ENCODE peak calls at places on chromosome 6, in seven cellular contexts. J is A549, F is brain microvascular endothelial cell, K is keratinocyte, U is tibial nerve, Q is PC-3, M is A673. E is an unnamed sample.

GRCh38 chr6:169556758-169557505 is 144.9 kb downstream of the WDR27 start:
- DNase-seq in J (no peak), F (no peak), K (no peak), U (no peak), Q (no peak), M (no peak), E (no peak)

GRCh38 chr6:169997930-169998218 is 246.5 kb downstream of the ERMARD start:
- DNase-seq in J (no peak), F (no peak), K (no peak), U (no peak), Q (no peak), M (no peak), E (no peak)

GRCh38 chr6:12570461-12571030 is 146.0 kb upstream of the PHACTR1 start:
- DNase-seq in J (no peak), F (no peak), K (no peak), U (no peak), Q (peak), M (no peak), E (no peak)

GRCh38 chr6:55069132-55069781 is 105.1 kb upstream of the HCRTR2 start:
- DNase-seq in J (peak), F (peak), K (no peak), U (no peak), Q (peak), M (peak), E (peak)

GRCh38 chr6:159184559-159184958 is 15.4 kb downstream of the FNDC1 start:
- DNase-seq in J (no peak), F (no peak), K (no peak), U (no peak), Q (no peak), M (no peak), E (no peak)

GRCh38 chr6:111673086-111673485 is 67.4 kb upstream of the TRAF3IP2 start:
- DNase-seq in J (no peak), F (no peak), K (no peak), U (no peak), Q (no peak), M (no peak), E (no peak)

GRCh38 chr6:137543114-137543513 is 48.9 kb upstream of the OLIG3 start:
- DNase-seq in J (no peak), F (no peak), K (no peak), U (no peak), Q (no peak), M (no peak), E (no peak)

GRCh38 chr6:106163966-106164877 is 78.1 kb downstream of the PRDM1 start:
- DNase-seq in J (no peak), F (peak), K (no peak), U (no peak), Q (no peak), M (no peak), E (no peak)

GRCh38 chr6:71599366-71599765 is 287.0 kb upstream of the RIMS1 start:
- DNase-seq in J (no peak), F (no peak), K (no peak), U (no peak), Q (no peak), M (no peak), E (no peak)

GRCh38 chr6:57089265-57089664 is 723 bp upstream of the ZNF451 start:
- DNase-seq in J (no peak), F (no peak), K (no peak), U (no peak), Q (peak), M (no peak), E (no peak)
- H3K4me3 ChIP-seq in J (peak), F (peak), K (no peak), U (peak), Q (peak), M (peak), E (peak)

GRCh38 chr6:109482913-109483743 is at the start of gene ZBTB24:
- DNase-seq in J (peak), F (peak), K (peak), U (peak), Q (peak), M (peak), E (peak)
- TF ChIP-seq CTCF in J (no peak), F (no peak), K (no peak), U (peak), Q (no peak), M (no peak), E (peak)

GRCh38 chr6:44109212-44109611 is 18.0 kb downstream of the MRPL14 start:
- DNase-seq in J (no peak), F (no peak), K (no peak), U (no peak), Q (no peak), M (no peak), E (no peak)
- H3K27ac ChIP-seq in J (no peak), F (no peak), K (no peak), U (no peak), Q (no peak), M (no peak), E (no peak)

DNA sequence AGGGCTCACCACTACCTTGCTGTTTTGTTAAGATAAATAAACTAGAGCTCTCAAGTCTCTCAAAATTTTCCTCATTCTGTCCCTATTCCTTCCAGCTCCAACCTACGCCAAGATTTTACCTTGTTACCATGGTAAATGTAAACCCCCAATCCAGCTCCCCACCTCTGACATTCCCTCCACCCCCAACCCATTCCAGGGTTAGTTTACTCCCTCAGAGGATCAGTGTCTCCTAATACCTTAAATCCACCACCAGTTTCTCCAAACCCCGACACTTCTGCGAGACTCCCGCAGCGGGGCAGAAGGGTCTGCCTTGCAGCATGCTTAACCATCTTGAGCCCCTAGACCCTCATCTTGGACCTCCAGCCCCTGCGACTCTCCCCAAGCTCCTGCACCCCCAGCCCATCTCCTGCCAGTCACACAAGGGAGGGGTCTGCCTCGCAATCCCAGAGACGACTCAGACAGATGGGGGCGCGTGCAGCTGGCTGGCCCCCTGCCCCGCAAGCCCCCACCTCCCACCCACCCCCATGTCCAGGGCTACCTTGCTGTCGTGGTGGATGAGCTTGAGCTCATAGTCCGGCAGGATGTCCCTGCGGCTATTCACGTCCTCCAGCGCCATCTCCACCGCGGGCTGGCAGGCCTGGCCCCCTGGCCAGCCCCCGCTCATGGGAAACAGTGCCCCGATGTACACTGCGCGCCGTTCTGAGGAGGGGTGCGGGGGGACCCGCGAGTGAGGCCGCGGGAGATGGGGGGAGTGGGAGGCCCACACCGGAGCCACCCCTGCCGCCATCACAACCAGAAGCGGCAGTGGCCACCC is 5.8 kb downstream of the GABBR1 start:
- DNase-seq in J (no peak), F (no peak), K (no peak), U (no peak), Q (no peak), M (no peak), E (no peak)
- H3K4me3 ChIP-seq in J (peak), F (peak), K (no peak), U (peak), Q (no peak), M (peak), E (peak)

GRCh38 chr6:127710668-127711067 is 133.7 kb downstream of the C6orf58 start:
- DNase-seq in J (no peak), F (no peak), K (no peak), U (no peak), Q (no peak), M (no peak), E (no peak)
- TF ChIP-seq CTCF in J (no peak), F (no peak), K (no peak), U (no peak), Q (no peak), M (no peak), E (no peak)

DNA sequence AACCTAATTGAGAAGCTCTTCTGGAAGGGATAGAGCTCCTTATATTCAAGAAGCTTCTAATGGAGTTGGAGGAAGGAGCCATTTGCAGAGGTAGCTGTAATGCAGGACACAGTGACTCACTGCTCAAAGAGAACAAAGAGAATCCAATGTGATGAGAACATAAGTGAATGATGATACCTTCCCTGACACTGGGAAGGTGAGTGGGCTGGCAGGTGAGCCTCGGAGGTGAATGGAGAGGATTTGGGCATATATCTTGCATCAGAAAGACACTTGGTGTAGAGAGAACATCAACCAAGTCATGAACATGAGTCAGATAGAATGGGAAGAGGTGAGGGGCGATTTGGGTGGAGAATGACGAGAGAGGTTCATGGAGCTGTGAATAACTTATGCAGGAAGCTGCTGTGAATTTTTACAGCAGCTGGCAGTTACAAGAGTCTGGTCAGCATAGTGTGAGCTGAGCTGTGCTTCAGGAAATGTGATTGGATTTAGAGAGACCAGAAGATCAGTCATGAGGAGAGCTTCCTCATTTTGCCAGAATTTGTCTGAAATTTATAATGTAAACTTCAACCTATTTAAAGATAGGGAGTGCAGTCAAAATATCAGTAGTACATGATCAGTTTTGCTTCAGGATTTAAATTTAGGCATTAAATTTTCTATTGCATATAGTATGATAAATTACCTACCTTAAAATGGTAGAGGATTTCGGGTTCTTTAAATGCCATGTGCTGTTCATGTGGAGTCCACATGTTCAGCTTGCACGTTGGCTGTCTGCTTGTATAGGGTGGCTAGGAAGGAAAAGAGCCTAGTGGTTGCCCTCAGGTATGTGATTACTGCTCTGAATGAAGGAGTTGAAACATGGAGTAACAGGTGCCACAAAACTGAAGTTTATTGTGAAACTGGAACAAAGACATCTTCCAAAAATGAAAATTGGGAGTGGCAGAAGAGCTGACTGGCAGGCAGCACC is 59.2 kb upstream of the KIF25 start:
- DNase-seq in J (no peak), F (no peak), K (peak), U (no peak), Q (peak), M (no peak), E (no peak)
- H3K27ac ChIP-seq in J (no peak), F (no peak), K (peak), U (no peak), Q (no peak), M (no peak), E (no peak)

DNA sequence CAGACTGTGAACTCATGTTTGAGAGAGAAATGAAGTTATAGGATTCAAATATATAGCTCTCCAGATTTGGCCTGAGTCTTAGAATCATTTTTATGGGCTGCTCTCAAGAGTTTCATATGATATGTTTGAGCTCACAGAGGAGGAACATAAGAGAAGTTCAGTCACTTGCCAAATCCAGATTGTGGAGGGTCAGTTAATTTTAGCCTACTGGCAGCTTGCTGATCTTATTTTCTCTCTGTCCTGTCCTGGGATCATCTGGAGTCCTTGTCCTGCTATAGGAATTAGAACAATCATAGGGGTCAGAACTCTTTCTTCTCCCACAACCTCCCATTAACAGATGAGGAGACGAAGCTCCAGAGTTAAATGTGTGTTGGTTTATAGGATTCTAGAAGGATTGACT is 186.2 kb upstream of the SUPT3H start:
- DNase-seq in J (no peak), F (no peak), K (no peak), U (no peak), Q (no peak), M (no peak), E (no peak)
- H3K4me3 ChIP-seq in J (no peak), F (no peak), K (no peak), U (no peak), Q (no peak), M (no peak), E (no peak)

DNA sequence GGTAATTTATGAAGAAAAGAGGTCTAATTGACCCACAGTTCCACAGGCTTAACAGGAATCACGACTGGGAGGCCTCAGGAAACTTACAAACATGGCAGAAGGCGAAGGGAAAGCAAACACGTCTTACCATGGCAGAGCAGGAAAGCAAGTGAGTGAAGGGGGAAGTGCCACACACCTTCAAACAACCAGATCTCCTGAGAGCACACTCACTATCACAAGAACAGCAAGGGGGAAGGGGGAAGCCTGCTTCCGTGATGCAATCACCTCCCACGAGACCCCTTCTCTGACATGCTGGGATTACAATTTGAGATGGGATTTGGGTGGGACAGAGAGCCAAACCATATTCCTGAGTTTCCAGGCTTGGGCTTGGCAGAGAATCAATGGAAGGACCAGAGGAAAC is 124.1 kb upstream of the RAB32 start:
- DNase-seq in J (no peak), F (no peak), K (no peak), U (no peak), Q (no peak), M (peak), E (no peak)
- TF ChIP-seq CTCF in J (no peak), F (no peak), K (no peak), U (no peak), Q (no peak), M (no peak), E (no peak)

GRCh38 chr6:154933181-154933827 is 61.8 kb upstream of the TIAM2 start:
- DNase-seq in J (no peak), F (peak), K (no peak), U (no peak), Q (no peak), M (no peak), E (no peak)

GRCh38 chr6:154938245-154938583 is 56.9 kb upstream of the TIAM2 start:
- DNase-seq in J (no peak), F (no peak), K (no peak), U (no peak), Q (no peak), M (no peak), E (peak)

GRCh38 chr6:154932562-154933027 is 62.5 kb upstream of the TIAM2 start:
- DNase-seq in J (peak), F (peak), K (no peak), U (no peak), Q (peak), M (peak), E (peak)

GRCh38 chr6:154942770-154943169 is 52.3 kb upstream of the TIAM2 start:
- DNase-seq in J (no peak), F (no peak), K (no peak), U (no peak), Q (no peak), M (no peak), E (no peak)

DNA sequence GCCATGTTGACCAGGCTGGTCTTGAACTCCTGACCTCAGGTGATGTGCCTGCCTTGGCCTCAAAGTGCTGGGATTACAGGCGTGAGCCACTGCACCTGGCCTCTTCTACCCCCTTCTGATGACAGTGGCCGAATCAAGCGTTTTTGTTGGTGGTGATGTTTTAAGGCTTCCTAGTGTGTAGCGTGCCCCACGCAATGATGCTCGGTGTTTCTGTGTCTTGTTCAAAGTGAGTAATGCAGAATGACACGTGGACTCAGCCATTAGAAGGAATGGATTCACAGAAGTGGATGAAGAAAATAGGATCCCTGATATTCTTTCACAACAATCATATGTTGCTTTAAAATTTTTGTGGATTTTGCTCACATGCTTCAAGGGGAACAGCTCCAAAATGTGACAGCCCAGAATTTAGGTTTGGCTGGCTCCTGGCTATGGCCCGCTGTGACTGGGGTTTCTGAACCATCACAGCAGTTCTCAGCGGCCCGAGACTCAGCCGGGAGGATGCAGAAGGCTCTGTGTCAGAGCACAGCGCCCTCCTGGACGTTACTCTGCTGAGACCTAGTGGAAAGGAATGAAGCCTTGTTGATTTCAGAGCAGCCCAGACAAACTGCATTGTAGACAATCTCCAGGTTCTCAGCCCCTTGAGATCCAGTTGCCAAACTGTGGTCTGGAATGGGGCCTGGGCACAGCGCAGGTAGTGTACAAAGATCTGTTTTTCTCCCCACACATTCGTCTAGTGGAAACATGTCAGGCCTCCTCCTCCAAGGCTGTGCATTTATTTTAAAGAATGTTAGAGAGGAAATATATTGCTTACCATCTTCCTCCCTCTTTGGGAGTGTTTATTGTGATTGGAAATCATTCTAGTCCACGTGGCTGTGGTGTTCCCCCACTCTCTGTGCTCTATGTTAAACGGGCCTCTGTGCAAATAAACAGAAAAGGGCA is 57.5 kb upstream of the TIAM2 start:
- DNase-seq in J (no peak), F (no peak), K (no peak), U (no peak), Q (no peak), M (no peak), E (no peak)
- H3K27ac ChIP-seq in J (no peak), F (no peak), K (no peak), U (no peak), Q (no peak), M (no peak), E (no peak)